ENCODE peak calls at places on chromosome 15, in nine cellular contexts. H, T, I, B, N, E, S, W and C are unnamed samples.

GRCh38 chr15:71810256-71811035 is at the start of gene NR2E3:
- DNase-seq in H (no peak), T (no peak), I (no peak), B (no peak), N (no peak), E (no peak), S (no peak), W (no peak), C (no peak)

GRCh38 chr15:95132774-95133173 is 901.4 kb downstream of the MCTP2 start:
- DNase-seq in H (no peak), T (no peak), I (no peak), B (no peak), N (peak), E (peak), S (no peak), W (no peak), C (no peak)

GRCh38 chr15:59296181-59296617 is 76.5 kb downstream of the MYO1E start:
- DNase-seq in H (no peak), T (no peak), I (no peak), B (no peak), N (peak), E (peak), S (no peak), W (no peak), C (no peak)

GRCh38 chr15:67185051-67185450 is 69.4 kb downstream of the AAGAB start:
- DNase-seq in H (no peak), T (no peak), I (no peak), B (no peak), N (no peak), E (no peak), S (peak), W (no peak), C (no peak)

GRCh38 chr15:58292761-58293175 is 139.0 kb upstream of the LIPC start:
- DNase-seq in H (no peak), T (no peak), I (no peak), B (no peak), N (peak), E (no peak), S (no peak), W (no peak), C (no peak)

GRCh38 chr15:72288291-72288690 is 15.9 kb upstream of the PARP6 start:
- DNase-seq in H (no peak), T (no peak), I (no peak), B (no peak), N (no peak), E (no peak), S (no peak), W (no peak), C (no peak)

GRCh38 chr15:27382296-27382695 is 411.3 kb downstream of the GABRG3 start:
- DNase-seq in H (no peak), T (no peak), I (no peak), B (no peak), N (no peak), E (no peak), S (no peak), W (no peak), C (no peak)

GRCh38 chr15:45114076-45114750 is at the start of the genes DUOX2 and DUOXA2:
- DNase-seq in H (peak), T (no peak), I (no peak), B (no peak), N (no peak), E (no peak), S (no peak), W (peak), C (no peak)

GRCh38 chr15:91099616-91100560 is at the start of gene SV2B:
- DNase-seq in H (no peak), T (no peak), I (peak), B (peak), N (peak), E (peak), S (no peak), W (peak), C (peak)

GRCh38 chr15:75966073-75966472 is 46.2 kb downstream of the NRG4 start:
- DNase-seq in H (no peak), T (no peak), I (no peak), B (no peak), N (no peak), E (peak), S (no peak), W (no peak), C (no peak)

GRCh38 chr15:71800835-71801745 is 9.3 kb upstream of the NR2E3 start:
- DNase-seq in H (no peak), T (peak), I (no peak), B (no peak), N (peak), E (peak), S (no peak), W (peak), C (no peak)

GRCh38 chr15:99310745-99311144 is 59.5 kb downstream of the LRRC28 start:
- DNase-seq in H (no peak), T (no peak), I (no peak), B (no peak), N (no peak), E (no peak), S (no peak), W (no peak), C (no peak)

GRCh38 chr15:90159213-90159612 is 41.9 kb upstream of the SEMA4B start:
- DNase-seq in H (no peak), T (peak), I (no peak), B (no peak), N (no peak), E (no peak), S (no peak), W (no peak), C (no peak)

GRCh38 chr15:100892013-100892355 is 12.4 kb downstream of the ALDH1A3 start:
- DNase-seq in H (no peak), T (no peak), I (no peak), B (no peak), N (no peak), E (no peak), S (no peak), W (no peak), C (no peak)

GRCh38 chr15:84911879-84912660 is 27.6 kb downstream of the SLC28A1 start:
- DNase-seq in H (no peak), T (peak), I (peak), B (no peak), N (peak), E (peak), S (peak), W (no peak), C (no peak)

GRCh38 chr15:64619880-64620839 is 155.2 kb downstream of the RBPMS2 start:
- DNase-seq in H (no peak), T (no peak), I (no peak), B (no peak), N (peak), E (peak), S (no peak), W (no peak), C (no peak)

GRCh38 chr15:64919721-64920120 is 8.0 kb downstream of the ANKDD1A start:
- DNase-seq in H (no peak), T (no peak), I (no peak), B (no peak), N (no peak), E (no peak), S (no peak), W (no peak), C (no peak)

GRCh38 chr15:35168464-35168863 is 83.4 kb upstream of the NANOGP8 start:
- DNase-seq in H (no peak), T (no peak), I (no peak), B (no peak), N (peak), E (peak), S (no peak), W (no peak), C (no peak)

GRCh38 chr15:56017920-56018319 is 24.5 kb upstream of the NEDD4 start:
- DNase-seq in H (no peak), T (no peak), I (no peak), B (no peak), N (no peak), E (peak), S (no peak), W (no peak), C (no peak)

GRCh38 chr15:48191574-48192225 is at the start of gene CTXN2:
- DNase-seq in H (no peak), T (peak), I (no peak), B (no peak), N (no peak), E (peak), S (no peak), W (peak), C (peak)

GRCh38 chr15:26451995-26452394 is 320.9 kb downstream of the GABRB3 start:
- DNase-seq in H (no peak), T (no peak), I (no peak), B (no peak), N (no peak), E (no peak), S (no peak), W (no peak), C (no peak)

GRCh38 chr15:73688455-73688854 is 4.3 kb downstream of the CD276 start:
- DNase-seq in H (no peak), T (no peak), I (no peak), B (no peak), N (peak), E (no peak), S (peak), W (no peak), C (no peak)

GRCh38 chr15:80478075-80478474 is 73.9 kb downstream of the ARNT2 start:
- DNase-seq in H (no peak), T (no peak), I (no peak), B (no peak), N (peak), E (peak), S (no peak), W (no peak), C (no peak)

GRCh38 chr15:49621327-49622210 is 721 bp downstream of the DTWD1 start:
- DNase-seq in H (no peak), T (no peak), I (no peak), B (no peak), N (no peak), E (peak), S (no peak), W (no peak), C (no peak)

GRCh38 chr15:22891426-22892210 is 53.2 kb downstream of the NIPA2 start:
- DNase-seq in H (no peak), T (no peak), I (no peak), B (no peak), N (no peak), E (no peak), S (no peak), W (no peak), C (no peak)

GRCh38 chr15:90347666-90348065 is 4.4 kb upstream of the ZNF774 start:
- DNase-seq in H (no peak), T (no peak), I (no peak), B (no peak), N (no peak), E (no peak), S (no peak), W (no peak), C (no peak)

GRCh38 chr15:84892786-84893307 is 8.4 kb downstream of the SLC28A1 start:
- DNase-seq in H (no peak), T (no peak), I (no peak), B (no peak), N (no peak), E (no peak), S (no peak), W (no peak), C (no peak)

GRCh38 chr15:101103589-101103988 is 148.3 kb downstream of the CHSY1 start:
- DNase-seq in H (no peak), T (no peak), I (no peak), B (no peak), N (no peak), E (no peak), S (no peak), W (no peak), C (no peak)

GRCh38 chr15:53225786-53226185 is 435.6 kb upstream of the ONECUT1 start:
- DNase-seq in H (no peak), T (no peak), I (no peak), B (no peak), N (no peak), E (no peak), S (no peak), W (no peak), C (no peak)

GRCh38 chr15:93359037-93359779 is 270.2 kb upstream of the RGMA start:
- DNase-seq in H (no peak), T (no peak), I (no peak), B (no peak), N (no peak), E (no peak), S (no peak), W (no peak), C (no peak)

GRCh38 chr15:63349156-63349555 is 32.5 kb downstream of the CA12 start:
- DNase-seq in H (no peak), T (no peak), I (no peak), B (no peak), N (no peak), E (no peak), S (no peak), W (no peak), C (no peak)

GRCh38 chr15:49303003-49303402 is 120.0 kb upstream of the FGF7 start:
- DNase-seq in H (no peak), T (no peak), I (no peak), B (no peak), N (no peak), E (no peak), S (no peak), W (no peak), C (no peak)

GRCh38 chr15:96273317-96274086 is 57.0 kb upstream of the NR2F2 start:
- DNase-seq in H (no peak), T (no peak), I (no peak), B (no peak), N (peak), E (peak), S (no peak), W (peak), C (no peak)

GRCh38 chr15:77030042-77030927 is 35.4 kb downstream of the PSTPIP1 start:
- DNase-seq in H (peak), T (peak), I (peak), B (peak), N (no peak), E (no peak), S (peak), W (no peak), C (no peak)

GRCh38 chr15:67157779-67158366 is 92.5 kb downstream of the SMAD3 start:
- DNase-seq in H (no peak), T (no peak), I (no peak), B (no peak), N (no peak), E (no peak), S (peak), W (no peak), C (no peak)

GRCh38 chr15:48976444-48977088 is 12.8 kb upstream of the SHC4 start:
- DNase-seq in H (no peak), T (no peak), I (no peak), B (no peak), N (no peak), E (no peak), S (peak), W (no peak), C (no peak)

GRCh38 chr15:69666441-69666882 is 213.8 kb downstream of the RPLP1 start:
- DNase-seq in H (no peak), T (peak), I (no peak), B (no peak), N (peak), E (peak), S (no peak), W (no peak), C (no peak)

GRCh38 chr15:69666921-69667811 is 214.5 kb downstream of the RPLP1 start:
- DNase-seq in H (no peak), T (peak), I (no peak), B (no peak), N (no peak), E (no peak), S (no peak), W (no peak), C (no peak)

GRCh38 chr15:69664572-69665326 is 212.1 kb downstream of the RPLP1 start:
- DNase-seq in H (no peak), T (no peak), I (no peak), B (no peak), N (no peak), E (no peak), S (no peak), W (no peak), C (peak)

GRCh38 chr15:69663982-69664381 is 211.4 kb downstream of the RPLP1 start:
- DNase-seq in H (no peak), T (no peak), I (no peak), B (no peak), N (no peak), E (no peak), S (no peak), W (no peak), C (no peak)

DNA sequence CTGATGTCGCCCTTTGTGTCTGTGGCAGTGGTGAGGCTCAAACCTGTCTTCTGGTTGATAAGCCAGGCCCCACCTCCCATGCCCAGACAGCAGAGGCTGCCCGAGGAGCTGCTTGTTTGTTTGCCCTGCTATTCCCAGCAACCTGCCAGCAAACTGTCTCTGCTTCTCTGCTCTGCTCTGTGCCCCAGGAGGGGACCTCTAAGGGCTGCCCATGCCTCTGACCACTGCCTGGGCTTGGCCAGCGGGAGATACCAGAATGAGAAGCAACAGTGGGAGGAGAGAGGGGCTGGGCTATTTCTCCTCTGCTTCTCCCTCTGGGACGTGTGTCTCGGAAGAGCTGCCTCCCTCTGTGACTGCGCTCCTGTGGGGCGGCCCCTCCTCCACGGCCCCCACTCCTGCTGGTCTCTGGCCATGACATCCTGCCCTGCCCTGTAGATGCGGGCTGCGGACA is 213.0 kb downstream of the RPLP1 start:
- DNase-seq in H (no peak), T (no peak), I (no peak), B (no peak), N (no peak), E (no peak), S (no peak), W (peak), C (no peak)
- H3K27ac ChIP-seq in H (no peak), T (no peak), I (no peak), B (no peak), N (no peak), E (no peak), S (no peak), W (no peak), C (no peak)

DNA sequence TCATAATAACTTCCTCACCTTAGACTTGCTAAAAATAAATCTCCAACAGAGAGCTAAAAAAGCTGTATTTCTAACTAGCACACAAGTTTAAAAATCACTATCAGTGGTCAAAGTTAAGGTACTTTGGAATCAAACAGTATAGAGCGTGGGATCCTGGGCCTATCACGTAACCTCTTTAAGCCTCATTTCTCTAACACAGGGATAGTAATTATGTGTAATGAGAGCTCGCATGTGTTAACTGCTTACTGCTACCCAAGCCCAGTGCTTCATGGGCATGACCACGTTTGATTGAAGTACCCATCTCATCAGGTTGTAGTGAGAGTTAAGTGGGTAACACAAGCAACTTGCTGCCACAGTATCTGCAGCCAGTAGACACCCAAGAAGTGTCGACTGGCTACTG is 28.2 kb upstream of the NOX5 start:
- DNase-seq in H (no peak), T (no peak), I (no peak), B (no peak), N (no peak), E (no peak), S (no peak), W (no peak), C (no peak)
- H3K27ac ChIP-seq in H (no peak), T (no peak), I (no peak), B (no peak), N (no peak), E (no peak), S (no peak), W (peak), C (no peak)

GRCh38 chr15:31262901-31263671 is 63.5 kb upstream of the KLF13 start:
- DNase-seq in H (peak), T (peak), I (no peak), B (peak), N (no peak), E (peak), S (peak), W (no peak), C (no peak)
- H3K27ac ChIP-seq in H (peak), T (peak), I (peak), B (peak), N (no peak), E (no peak), S (no peak), W (no peak), C (peak)

GRCh38 chr15:39609166-39609918 is 28.5 kb downstream of the THBS1 start:
- DNase-seq in H (no peak), T (peak), I (no peak), B (no peak), N (no peak), E (no peak), S (no peak), W (no peak), C (no peak)
- H3K27ac ChIP-seq in H (no peak), T (peak), I (no peak), B (no peak), N (no peak), E (no peak), S (no peak), W (no peak), C (no peak)

DNA sequence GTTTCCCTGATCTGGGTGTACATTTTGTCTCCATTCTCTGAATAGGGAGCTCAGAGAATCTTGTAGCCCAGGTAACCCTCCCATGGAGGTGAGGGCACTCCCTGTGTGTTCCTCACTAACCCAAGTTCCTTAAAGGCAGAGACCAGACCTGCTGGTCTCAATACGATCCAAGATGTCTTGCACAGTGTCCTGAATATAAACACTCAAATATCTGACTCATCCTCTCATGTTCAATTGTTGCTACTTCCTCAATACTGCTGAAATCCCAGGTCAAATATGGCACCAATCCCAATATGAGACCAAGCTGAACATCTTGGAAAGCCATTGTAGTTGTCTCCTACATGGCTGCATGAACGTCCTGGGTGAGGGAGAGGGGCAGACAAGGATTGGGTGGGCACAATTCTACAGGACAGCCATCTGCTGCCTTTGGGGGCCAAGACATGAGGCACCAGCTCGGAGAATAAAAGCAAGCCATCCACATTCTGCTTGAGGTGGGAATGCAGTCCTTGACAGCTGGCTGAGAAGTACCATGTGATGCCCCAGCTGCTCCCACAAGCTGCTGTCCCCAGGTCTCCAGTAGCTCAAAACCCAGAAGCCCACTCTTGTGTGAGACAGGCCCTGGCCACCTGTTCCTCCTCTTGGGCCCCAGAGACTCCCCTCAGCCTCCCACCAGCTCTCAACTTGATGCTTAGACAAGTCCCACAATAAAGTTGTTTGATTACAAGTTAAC is 18.2 kb downstream of the TBC1D2B start:
- DNase-seq in H (no peak), T (no peak), I (no peak), B (no peak), N (no peak), E (peak), S (peak), W (no peak), C (no peak)
- H3K27ac ChIP-seq in H (peak), T (peak), I (no peak), B (peak), N (peak), E (peak), S (peak), W (no peak), C (peak)

GRCh38 chr15:68192804-68193521 is 12.2 kb downstream of the CALML4 start:
- DNase-seq in H (no peak), T (no peak), I (no peak), B (no peak), N (no peak), E (no peak), S (no peak), W (no peak), C (no peak)
- H3K27ac ChIP-seq in H (no peak), T (peak), I (no peak), B (no peak), N (no peak), E (no peak), S (no peak), W (peak), C (peak)

GRCh38 chr15:60727661-60728060 is 248.7 kb upstream of the ICE2 start:
- DNase-seq in H (no peak), T (no peak), I (no peak), B (no peak), N (no peak), E (no peak), S (no peak), W (no peak), C (no peak)
- H3K27ac ChIP-seq in H (no peak), T (no peak), I (no peak), B (no peak), N (no peak), E (no peak), S (no peak), W (no peak), C (no peak)